ENCODE peak calls at places on chromosomes 7 and 10, in ten cellular contexts. X, H, T, Z, N, U, B, C, L and M are unnamed samples.

GRCh38 chr7:12771378-12771877 is 84.0 kb downstream of the ARL4A start:
- DNase-seq in C (no peak), T (no peak), N (no peak), X (no peak), H (no peak), B (no peak), L (peak; percentile 35), Z (no peak), U (peak; percentile 93), M (no peak)

GRCh38 chr7:85851571-85852193 is 664.8 kb upstream of the SEMA3D start:
- DNase-seq in C (peak; percentile 4), L (no peak), T (peak; percentile 11), X (no peak), H (no peak), U (peak; percentile 84), B (no peak), Z (peak; percentile 23), N (no peak), M (peak; percentile 58)

GRCh38 chr10:44723082-44723481 is 188.1 kb upstream of the TMEM72 start:
- DNase-seq in C (peak; percentile 68), X (no peak), N (no peak), H (no peak), Z (no peak), B (no peak), T (no peak), L (no peak), U (no peak), M (no peak)

GRCh38 chr7:26321440-26321839 is 29.8 kb downstream of the SNX10 start:
- DNase-seq in T (no peak), H (no peak), Z (no peak), B (no peak), X (no peak), N (no peak), L (no peak), C (no peak), U (no peak), M (no peak)

GRCh38 chr10:99630439-99630838 is 10.2 kb upstream of the SLC25A28 start:
- DNase-seq in T (no peak), N (no peak), H (no peak), U (peak; percentile 64), X (no peak), Z (no peak), B (no peak), L (no peak), C (peak; percentile 62), M (peak; percentile 69)

GRCh38 chr7:98084631-98085030 is 22.0 kb upstream of the LMTK2 start:
- DNase-seq in L (no peak), C (no peak), U (no peak), T (no peak), N (no peak), H (no peak), B (no peak), Z (no peak), X (no peak), M (no peak)

GRCh38 chr7:43716598-43716997 is 12.7 kb downstream of the COA1 start:
- DNase-seq in Z (no peak), B (no peak), U (no peak), T (no peak), C (no peak), H (no peak), N (no peak), X (no peak), L (no peak), M (no peak)

GRCh38 chr7:47669178-47669878 is 87.4 kb upstream of the TNS3 start:
- DNase-seq in B (no peak), L (peak; percentile 80), X (peak; percentile 20), U (peak; percentile 99), N (no peak), Z (no peak), H (peak; percentile 93), T (peak; percentile 79), C (peak; percentile 91), M (peak; percentile 12)

GRCh38 chr7:151757274-151757673 is 119.6 kb downstream of the PRKAG2 start:
- DNase-seq in L (no peak), H (no peak), X (no peak), N (no peak), U (peak; percentile 65), B (no peak), Z (no peak), T (peak; percentile 59), C (no peak), M (no peak)

GRCh38 chr7:99170730-99171074 is 26.8 kb upstream of the SMURF1 start:
- DNase-seq in T (no peak), L (no peak), X (no peak), N (no peak), B (no peak), C (no peak), U (no peak), Z (no peak), H (no peak), M (no peak)

GRCh38 chr7:33191326-33191725 is 62.0 kb downstream of the BBS9 start:
- DNase-seq in X (peak; percentile 6), Z (no peak), N (no peak), H (no peak), C (no peak), B (no peak), U (no peak), L (no peak), T (no peak), M (no peak)

GRCh38 chr7:100897111-100897608 is 1.5 kb upstream of the ACHE start:
- DNase-seq in U (no peak), L (peak; percentile 75), T (no peak), Z (no peak), B (peak; percentile 70), X (peak; percentile 74), N (no peak), C (peak; percentile 18), H (peak; percentile 92), M (no peak)

GRCh38 chr10:70863470-70864160 is 24.8 kb downstream of the PCBD1 start:
- DNase-seq in B (no peak), L (no peak), H (no peak), X (no peak), Z (no peak), T (no peak), N (no peak), U (no peak), C (no peak), M (no peak)

GRCh38 chr10:102393411-102394078 is 2.0 kb upstream of the NFKB2 start:
- DNase-seq in N (no peak), Z (no peak), C (no peak), B (no peak), T (no peak), H (peak; percentile 68), X (no peak), U (no peak), L (no peak), M (no peak)

GRCh38 chr10:117175215-117175900 is 21.9 kb upstream of the KCNK18 start:
- DNase-seq in L (peak; percentile 36), C (no peak), X (peak; percentile 35), B (no peak), U (no peak), T (no peak), H (no peak), Z (no peak), N (no peak), M (no peak)

GRCh38 chr10:122050316-122050715 is 61.4 kb downstream of the TACC2 start:
- DNase-seq in C (no peak), N (no peak), Z (no peak), X (no peak), T (no peak), H (no peak), U (no peak), B (no peak), L (no peak), M (no peak)

GRCh38 chr7:35003679-35004278 is 33.5 kb downstream of the DPY19L1 start:
- DNase-seq in T (peak; percentile 9), C (no peak), U (peak; percentile 85), Z (no peak), X (no peak), N (no peak), L (peak; percentile 34), B (no peak), H (no peak), M (no peak)

GRCh38 chr10:91684841-91685240 is 52.0 kb upstream of the PPP1R3C start:
- DNase-seq in B (no peak), X (no peak), C (no peak), L (no peak), N (no peak), H (no peak), T (no peak), Z (no peak), U (no peak), M (no peak)

GRCh38 chr10:100826983-100827818 is 81.8 kb downstream of the PAX2 start:
- DNase-seq in N (no peak), C (no peak), B (peak; percentile 10), L (no peak), T (no peak), X (peak; percentile 33), U (no peak), Z (no peak), H (peak; percentile 69), M (peak; percentile 15)

GRCh38 chr7:158123214-158123613 is 464.4 kb downstream of the PTPRN2 start:
- DNase-seq in C (no peak), T (no peak), B (no peak), U (no peak), Z (no peak), X (no peak), L (no peak), H (peak; percentile 64), N (no peak), M (no peak)

GRCh38 chr7:103651978-103652377 is 206.0 kb upstream of the SLC26A5 start:
- DNase-seq in H (no peak), N (no peak), U (no peak), B (no peak), Z (no peak), X (no peak), C (no peak), L (no peak), T (no peak), M (no peak)

GRCh38 chr7:38309555-38309954 is 36.1 kb upstream of the TARP start:
- DNase-seq in U (no peak), T (no peak), H (no peak), C (no peak), L (no peak), B (no peak), Z (no peak), X (no peak), N (no peak), M (no peak)

GRCh38 chr10:124935946-124936345 is 6.0 kb upstream of the ZRANB1 start:
- DNase-seq in C (peak; percentile 26), B (no peak), X (peak; percentile 47), Z (no peak), N (no peak), H (no peak), T (no peak), U (no peak), L (no peak), M (no peak)

GRCh38 chr10:96341219-96342182 is 17.3 kb downstream of the OPALIN start:
- DNase-seq in U (no peak), L (no peak), B (no peak), C (no peak), Z (no peak), N (no peak), X (peak; percentile 18), T (no peak), H (no peak), M (no peak)

GRCh38 chr7:33981686-33982424 is 76.5 kb downstream of the BMPER start:
- DNase-seq in B (no peak), C (no peak), T (no peak), L (no peak), H (no peak), N (no peak), Z (no peak), U (peak; percentile 36), X (no peak), M (no peak)

GRCh38 chr7:38102486-38102885 is 75.6 kb upstream of the STARD3NL start:
- DNase-seq in H (no peak), L (no peak), X (no peak), Z (no peak), B (no peak), U (peak; percentile 13), C (no peak), T (peak; percentile 17), N (no peak), M (no peak)

GRCh38 chr10:43852141-43852540 is 203.5 kb upstream of the ZNF32 start:
- DNase-seq in B (no peak), U (no peak), L (no peak), H (no peak), C (peak; percentile 44), T (no peak), N (no peak), Z (no peak), X (no peak), M (no peak)

GRCh38 chr7:97503367-97504094 is 228.4 kb upstream of the TAC1 start:
- DNase-seq in Z (no peak), N (no peak), T (no peak), X (no peak), B (no peak), L (no peak), C (no peak), H (no peak), U (no peak), M (no peak)